ENCODE peak calls at places on chromosomes 16 and 17, in six cellular contexts. M is endothelial cell, L is EL, U is amniotic stem cell, T is heart right ventricle, Q is T-helper 17 cell. S is an unnamed sample.

GRCh38 chr16:54240180-54241125 is 46.1 kb downstream of the IRX3 start:
- DNase-seq in M (no peak), L (no peak), U (no peak), Q (no peak), T (no peak), S (no peak)

GRCh38 chr16:17275076-17275732 is 195.6 kb downstream of the XYLT1 start:
- DNase-seq in T (no peak), L (no peak), U (no peak), M (no peak), Q (no peak), S (no peak)

GRCh38 chr17:52064791-52065211 is 93.7 kb downstream of the CA10 start:
- DNase-seq in U (no peak), T (no peak), Q (no peak), L (peak), M (no peak), S (no peak)

GRCh38 chr16:49698931-49699715 is 156.8 kb downstream of the ZNF423 start:
- DNase-seq in U (no peak), T (peak), M (no peak), L (no peak), Q (no peak), S (peak)

GRCh38 chr17:9221231-9222180 is 200.2 kb downstream of the NTN1 start:
- DNase-seq in L (no peak), M (no peak), U (no peak), T (no peak), Q (no peak), S (no peak)

GRCh38 chr17:74274060-74274702 is at the start of gene DNAI2:
- DNase-seq in U (no peak), Q (no peak), T (peak), L (no peak), M (peak), S (no peak)

GRCh38 chr16:73172621-73173312 is 124.8 kb upstream of the ZFHX3 start:
- DNase-seq in T (peak), M (no peak), L (peak), U (peak), Q (no peak), S (peak)

GRCh38 chr17:16662936-16663335 is 9.3 kb upstream of the ZNF624 start:
- DNase-seq in M (no peak), T (no peak), Q (no peak), U (no peak), L (peak), S (no peak)

GRCh38 chr17:71023631-71024030 is 854.3 kb downstream of the KCNJ2 start:
- DNase-seq in L (peak), U (no peak), M (no peak), Q (no peak), T (no peak), S (no peak)

GRCh38 chr17:30084773-30085172 is 31.8 kb upstream of the NSRP1 start:
- DNase-seq in U (no peak), Q (no peak), L (no peak), M (no peak), T (no peak), S (no peak)

GRCh38 chr16:55666012-55666411 is 10.2 kb downstream of the SLC6A2 start:
- DNase-seq in M (no peak), Q (no peak), T (no peak), L (no peak), U (no peak), S (no peak)

GRCh38 chr16:89377446-89377838 is 112.9 kb downstream of the ANKRD11 start:
- DNase-seq in Q (no peak), M (no peak), L (no peak), T (no peak), U (no peak), S (no peak)

GRCh38 chr16:18024566-18024965 is 312.0 kb downstream of the NPIPA8 start:
- DNase-seq in U (no peak), T (no peak), Q (no peak), M (no peak), L (no peak), S (no peak)

GRCh38 chr17:50582741-50583140 is 22.2 kb downstream of the CACNA1G start:
- DNase-seq in T (peak), Q (no peak), M (no peak), L (no peak), U (no peak), S (no peak)

S was measured in SJSA1.